ENCODE peak calls at places on chromosomes 11 and 22, in nine cellular contexts. X is epithelial cell of prostate, Q is adrenal gland, B is psoas muscle, E is transverse colon, I is A673, H is H9, N is mesendoderm, T is GM23338. F is an unnamed sample.

GRCh38 chr22:31526275-31526674 is 29.9 kb downstream of the SFI1 start:
- DNase-seq in X (no peak), Q (no peak), B (no peak), E (no peak), I (no peak), H (no peak), N (no peak), T (no peak), F (no peak)

GRCh38 chr11:59197990-59198389 is 14.7 kb downstream of the MPEG1 start:
- DNase-seq in X (no peak), Q (peak; percentile 90), B (peak; percentile 82), E (no peak), I (peak; percentile 89), H (no peak), N (no peak), T (no peak), F (peak; percentile 50)

GRCh38 chr11:95419915-95420314 is 188.9 kb upstream of the SESN3 start:
- DNase-seq in X (peak; percentile 74), Q (no peak), B (no peak), E (no peak), I (no peak), H (no peak), N (no peak), T (no peak), F (no peak)

GRCh38 chr11:33207408-33207985 is 46.2 kb upstream of the CSTF3 start:
- DNase-seq in X (no peak), Q (peak; percentile 20), B (no peak), E (no peak), I (no peak), H (no peak), N (no peak), T (no peak), F (peak; percentile 20)

GRCh38 chr11:15170170-15170569 is 55.4 kb downstream of the INSC start:
- DNase-seq in X (no peak), Q (no peak), B (no peak), E (no peak), I (no peak), H (no peak), N (no peak), T (no peak), F (no peak)

GRCh38 chr11:8610532-8611116 is 16.6 kb upstream of the STK33 start:
- DNase-seq in X (no peak), Q (peak; percentile 42), B (no peak), E (no peak), I (no peak), H (peak; percentile 48), N (peak; percentile 65), T (peak; percentile 49), F (no peak)

GRCh38 chr22:22748297-22748743 is 103.9 kb downstream of the GGTLC2 start:
- DNase-seq in X (no peak), Q (peak; percentile 55), B (no peak), E (peak; percentile 54), I (peak; percentile 57), H (peak; percentile 58), N (peak; percentile 32), T (peak; percentile 43), F (no peak)

GRCh38 chr11:111586305-111586915 is 15.8 kb upstream of the SIK2 start:
- DNase-seq in X (no peak), Q (no peak), B (no peak), E (no peak), I (peak; percentile 74), H (no peak), N (peak; percentile 59), T (peak; percentile 87), F (peak; percentile 57)

GRCh38 chr11:45794169-45794568 is 10.8 kb upstream of the SLC35C1 start:
- DNase-seq in X (no peak), Q (no peak), B (no peak), E (no peak), I (no peak), H (no peak), N (no peak), T (no peak), F (no peak)

GRCh38 chr11:25566298-25567200 is 765.4 kb upstream of the ANO3 start:
- DNase-seq in X (no peak), Q (peak; percentile 67), B (peak; percentile 53), E (no peak), I (no peak), H (no peak), N (no peak), T (no peak), F (peak; percentile 27)

GRCh38 chr11:26121466-26121865 is 210.5 kb upstream of the ANO3 start:
- DNase-seq in X (no peak), Q (no peak), B (no peak), E (no peak), I (no peak), H (no peak), N (no peak), T (no peak), F (no peak)

GRCh38 chr11:125357551-125357950 is 138.5 kb downstream of the FEZ1 start:
- DNase-seq in X (no peak), Q (no peak), B (no peak), E (no peak), I (no peak), H (no peak), N (no peak), T (no peak), F (no peak)

GRCh38 chr11:96215094-96215782 is 127.8 kb downstream of the MAML2 start:
- DNase-seq in X (no peak), Q (no peak), B (no peak), E (peak; percentile 63), I (no peak), H (no peak), N (no peak), T (no peak), F (peak; percentile 41)

GRCh38 chr11:27171391-27171790 is 130.8 kb downstream of the BBOX1 start:
- DNase-seq in X (peak; percentile 33), Q (no peak), B (no peak), E (no peak), I (no peak), H (no peak), N (peak; percentile 54), T (no peak), F (no peak)

GRCh38 chr22:47372596-47373385 is 610.3 kb downstream of the TBC1D22A start:
- DNase-seq in X (no peak), Q (no peak), B (no peak), E (no peak), I (no peak), H (no peak), N (no peak), T (no peak), F (peak; percentile 5)

GRCh38 chr22:30763815-30764686 is 69.4 kb downstream of the OSBP2 start:
- DNase-seq in X (peak; percentile 78), Q (peak; percentile 79), B (no peak), E (peak; percentile 45), I (peak; percentile 75), H (peak; percentile 80), N (peak; percentile 87), T (peak; percentile 92), F (no peak)

GRCh38 chr22:19367763-19368367 is 63.7 kb downstream of the HIRA start:
- DNase-seq in X (no peak), Q (no peak), B (no peak), E (no peak), I (no peak), H (no peak), N (no peak), T (no peak), F (no peak)
- H3K27ac ChIP-seq in X (no peak overlapping the region), Q (no peak overlapping the region), B (no peak overlapping the region), E (no peak overlapping the region), I (no peak overlapping the region), H (no peak overlapping the region), N (no peak overlapping the region), T (no peak overlapping the region), F (no peak overlapping the region)

GRCh38 chr11:41039592-41039991 is 419.9 kb downstream of the LRRC4C start:
- DNase-seq in X (no peak), Q (no peak), B (no peak), E (no peak), I (no peak), H (no peak), N (no peak), T (no peak), F (no peak)
- H3K27ac ChIP-seq in X (no peak overlapping the region), Q (no peak overlapping the region), B (no peak overlapping the region), E (no peak overlapping the region), I (no peak overlapping the region), H (no peak overlapping the region), N (no peak overlapping the region), T (no peak overlapping the region), F (no peak overlapping the region)

DNA sequence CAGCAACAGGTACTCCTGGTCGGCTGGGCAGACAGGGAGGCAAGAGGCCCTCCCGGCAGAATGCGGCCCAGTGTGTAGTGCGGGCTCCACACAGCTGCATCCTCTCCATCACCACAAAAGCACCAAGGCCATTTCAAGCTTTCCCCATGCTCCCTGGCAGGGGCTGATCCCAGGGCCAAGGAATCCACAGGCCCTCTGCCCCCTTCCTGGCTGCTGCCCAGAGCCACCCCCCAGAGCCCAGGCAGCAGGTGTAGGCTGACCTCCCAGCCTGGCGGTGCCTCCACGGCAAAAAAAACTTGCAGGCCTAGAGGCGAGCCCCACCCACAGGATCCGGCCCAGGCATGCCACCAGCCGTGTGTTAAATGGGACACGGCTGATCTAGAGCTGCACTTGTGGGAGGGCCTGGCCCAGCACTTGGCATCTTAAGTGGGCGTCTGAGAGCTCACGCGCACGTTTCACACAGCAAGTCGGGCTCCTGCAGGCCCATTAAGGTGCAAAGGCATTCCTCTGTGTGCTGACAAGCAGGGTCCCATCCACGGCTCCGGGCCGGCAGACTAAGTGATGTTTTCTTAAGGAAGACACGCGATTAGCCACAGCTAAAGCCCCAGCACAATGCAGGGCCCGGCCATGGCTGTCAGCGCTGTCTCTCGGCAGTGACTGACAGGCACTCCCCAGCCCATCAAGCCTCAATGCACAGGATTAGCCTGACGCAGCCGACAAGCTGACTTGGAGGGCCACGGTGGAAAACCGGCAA is 19.8 kb upstream of the GNB1L start:
- DNase-seq in X (no peak), Q (no peak), B (peak; percentile 47), E (no peak), I (peak; percentile 65), H (peak; percentile 35), N (no peak), T (peak; percentile 34), F (peak; percentile 19)
- H3K27ac ChIP-seq in X (peak overlapping the region; percentile 38), Q (no peak overlapping the region), B (no peak overlapping the region), E (no peak overlapping the region), I (peak overlapping the region; percentile 64), H (no peak overlapping the region), N (no peak overlapping the region), T (no peak overlapping the region), F (peak overlapping the region; percentile 13)

GRCh38 chr11:22192642-22193347 is at the start of gene ANO5:
- DNase-seq in X (no peak), Q (peak; percentile 64), B (peak; percentile 92), E (peak; percentile 74), I (peak; percentile 71), H (peak; percentile 89), N (peak; percentile 85), T (peak; percentile 81), F (peak; percentile 34)

GRCh38 chr11:22192289-22192641 is 620 bp upstream of the ANO5 start:
- DNase-seq in X (no peak), Q (no peak), B (no peak), E (peak; percentile 43), I (peak; percentile 15), H (peak; percentile 75), N (peak; percentile 79), T (peak; percentile 84), F (no peak)

GRCh38 chr11:22190827-22191463 is 1.9 kb upstream of the ANO5 start:
- DNase-seq in X (no peak), Q (no peak), B (no peak), E (no peak), I (no peak), H (no peak), N (no peak), T (no peak), F (no peak)

GRCh38 chr11:22193348-22194051 is 615 bp downstream of the ANO5 start:
- DNase-seq in X (no peak), Q (peak; percentile 28), B (peak; percentile 60), E (peak; percentile 14), I (peak; percentile 62), H (peak; percentile 68), N (peak; percentile 83), T (peak; percentile 77), F (no peak)

GRCh38 chr11:22189660-22190059 is 3.2 kb upstream of the ANO5 start:
- DNase-seq in X (no peak), Q (no peak), B (no peak), E (no peak), I (peak; percentile 41), H (no peak), N (peak; percentile 11), T (no peak), F (no peak)
- H3K27ac ChIP-seq in X (no peak overlapping the region), Q (no peak overlapping the region), B (no peak overlapping the region), E (no peak overlapping the region), I (no peak overlapping the region), H (no peak overlapping the region), N (no peak overlapping the region), T (no peak overlapping the region), F (no peak overlapping the region)